ENCODE peak calls at places on chromosomes 7 and 10, in ten cellular contexts. V is fibroblast of lung; O is OCI-LY7; X is psoas muscle; H is brain microvascular endothelial cell; M is hepatocyte; K is effector memory CD4-positive, alpha-beta T cell; R is body of pancreas; G is CD8-positive, alpha-beta memory T cell; A is aorta. J is an unnamed sample. For H3K36me3, the result is how much of the 10 kb centered on the place peaks cover.

GRCh38 chr7:2872296-2872874 is 28.3 kb upstream of the GNA12 start:
- DNase-seq in A (no peak), V (no peak), O (peak), H (no peak), R (no peak), G (no peak), K (no peak), X (no peak), M (no peak), J (no peak)

GRCh38 chr7:151059362-151060112 is at the start of gene SLC4A2:
- DNase-seq in V (peak), X (peak), O (peak), M (peak), K (peak), G (peak), A (peak), R (peak), H (peak), J (no peak)

GRCh38 chr10:79941585-79942210 is 7.2 kb downstream of the SFTPD start:
- DNase-seq in V (no peak), R (no peak), O (no peak), K (no peak), H (no peak), A (no peak), G (no peak), X (no peak), M (no peak), J (no peak)

GRCh38 chr7:149823191-149823630 is 15.0 kb upstream of the ZNF862 start:
- DNase-seq in O (no peak), M (no peak), X (peak), A (peak), R (no peak), K (no peak), V (no peak), G (no peak), H (no peak), J (no peak)

GRCh38 chr10:62790571-62790970 is 13.9 kb upstream of the ADO start:
- DNase-seq in M (no peak), R (no peak), K (no peak), H (no peak), X (no peak), O (no peak), G (no peak), A (no peak), V (no peak), J (no peak)

GRCh38 chr7:92056276-92056675 is 78.0 kb downstream of the CYP51A1 start:
- DNase-seq in G (no peak), A (no peak), K (no peak), V (no peak), M (peak), O (no peak), R (no peak), X (no peak), H (no peak), J (no peak)

GRCh38 chr10:130108934-130109604 is 1.6 kb downstream of the C10orf143 start:
- DNase-seq in H (no peak), X (no peak), A (no peak), G (no peak), O (peak), V (no peak), M (no peak), R (no peak), K (no peak), J (no peak)

GRCh38 chr10:127877701-127878100 is 15.0 kb downstream of the CLRN3 start:
- DNase-seq in X (no peak), M (no peak), O (no peak), A (no peak), H (no peak), V (no peak), K (no peak), G (no peak), R (no peak), J (no peak)

GRCh38 chr10:132514841-132515521 is 22.6 kb upstream of the INPP5A start:
- DNase-seq in A (peak), O (no peak), X (no peak), R (peak), K (no peak), H (no peak), V (no peak), G (no peak), M (no peak), J (no peak)

GRCh38 chr10:49761201-49761788 is 828 bp downstream of the OGDHL start:
- DNase-seq in H (no peak), R (no peak), O (no peak), V (no peak), X (no peak), K (no peak), A (no peak), G (no peak), M (no peak), J (no peak)

GRCh38 chr10:52056296-52056695 is 257.8 kb upstream of the DKK1 start:
- DNase-seq in A (no peak), H (no peak), M (no peak), K (no peak), X (no peak), G (no peak), O (no peak), V (no peak), R (no peak), J (no peak)

GRCh38 chr10:81874878-81875679 is at the start of gene NRG3:
- DNase-seq in G (no peak), K (no peak), X (no peak), M (no peak), V (no peak), A (no peak), R (no peak), O (no peak), H (no peak), J (no peak)

GRCh38 chr7:3174515-3175318 is 126.3 kb upstream of the SDK1 start:
- DNase-seq in M (no peak), X (no peak), H (no peak), V (no peak), R (no peak), O (no peak), K (no peak), G (no peak), A (peak), J (no peak)

GRCh38 chr7:148045521-148045920 is 545.0 kb upstream of the C7orf33 start:
- DNase-seq in X (no peak), O (no peak), K (no peak), G (no peak), A (no peak), M (no peak), H (no peak), R (peak), V (no peak), J (no peak)

GRCh38 chr10:118900617-118901016 is 128.9 kb upstream of the NANOS1 start:
- DNase-seq in G (no peak), H (no peak), V (no peak), X (no peak), K (no peak), A (no peak), R (no peak), M (no peak), O (no peak), J (no peak)

GRCh38 chr10:102009801-102010425 is 46.1 kb downstream of the ARMH3 start:
- DNase-seq in K (no peak), M (peak), G (peak), V (peak), A (no peak), R (peak), O (peak), H (peak), X (no peak), J (peak)

GRCh38 chr7:12747687-12748306 is 60.4 kb downstream of the ARL4A start:
- DNase-seq in H (no peak), V (no peak), M (no peak), R (no peak), A (no peak), O (no peak), K (no peak), X (no peak), G (no peak), J (no peak)

GRCh38 chr7:14191686-14192098 is 202.2 kb upstream of the ETV1 start:
- DNase-seq in M (no peak), V (peak), O (no peak), G (no peak), X (no peak), A (no peak), R (no peak), K (no peak), H (peak), J (no peak)

GRCh38 chr7:116772926-116773749 is 89.2 kb upstream of the CAPZA2 start:
- DNase-seq in H (no peak), R (no peak), O (no peak), M (no peak), G (no peak), X (no peak), A (no peak), V (no peak), K (no peak), J (no peak)

GRCh38 chr7:116776610-116777289 is 85.6 kb upstream of the CAPZA2 start:
- DNase-seq in R (peak), V (peak), H (peak), K (no peak), G (no peak), X (no peak), O (no peak), A (no peak), M (peak), J (peak)

GRCh38 chr7:116779222-116779621 is 83.2 kb upstream of the CAPZA2 start:
- DNase-seq in A (no peak), M (no peak), R (no peak), G (no peak), X (no peak), O (no peak), K (no peak), H (no peak), V (no peak), J (no peak)

GRCh38 chr7:116777613-116778380 is 84.6 kb upstream of the CAPZA2 start:
- DNase-seq in R (no peak), H (no peak), M (no peak), O (no peak), A (no peak), K (no peak), X (no peak), G (no peak), V (peak), J (no peak)

GRCh38 chr7:116776046-116776445 is 86.3 kb upstream of the CAPZA2 start:
- DNase-seq in R (no peak), H (no peak), A (no peak), X (no peak), M (no peak), G (no peak), O (no peak), K (no peak), V (no peak), J (no peak)
- H3K36me3 ChIP-seq in R (under half), H (under half), A (under half), X (half or more), M (under half), G (under half), O (under half), K (under half), V (under half), J (under half)

GRCh38 chr7:102072636-102073209 is 213.9 kb upstream of the SH2B2 start:
- DNase-seq in V (no peak), X (no peak), R (no peak), O (no peak), K (no peak), A (peak), H (no peak), M (no peak), G (no peak), J (no peak)
- H3K36me3 ChIP-seq in V (under half), X (under half), R (under half), O (half or more), K (under half), A (under half), H (under half), M (under half), G (under half), J (under half)

GRCh38 chr10:70827358-70827757 is 11.6 kb downstream of the SGPL1 start:
- DNase-seq in R (no peak), G (no peak), V (no peak), M (no peak), A (no peak), H (no peak), K (no peak), O (no peak), X (no peak), J (no peak)
- H3K36me3 ChIP-seq in R (under half), G (under half), V (under half), M (under half), A (under half), H (under half), K (under half), O (under half), X (under half), J (under half)

DNA sequence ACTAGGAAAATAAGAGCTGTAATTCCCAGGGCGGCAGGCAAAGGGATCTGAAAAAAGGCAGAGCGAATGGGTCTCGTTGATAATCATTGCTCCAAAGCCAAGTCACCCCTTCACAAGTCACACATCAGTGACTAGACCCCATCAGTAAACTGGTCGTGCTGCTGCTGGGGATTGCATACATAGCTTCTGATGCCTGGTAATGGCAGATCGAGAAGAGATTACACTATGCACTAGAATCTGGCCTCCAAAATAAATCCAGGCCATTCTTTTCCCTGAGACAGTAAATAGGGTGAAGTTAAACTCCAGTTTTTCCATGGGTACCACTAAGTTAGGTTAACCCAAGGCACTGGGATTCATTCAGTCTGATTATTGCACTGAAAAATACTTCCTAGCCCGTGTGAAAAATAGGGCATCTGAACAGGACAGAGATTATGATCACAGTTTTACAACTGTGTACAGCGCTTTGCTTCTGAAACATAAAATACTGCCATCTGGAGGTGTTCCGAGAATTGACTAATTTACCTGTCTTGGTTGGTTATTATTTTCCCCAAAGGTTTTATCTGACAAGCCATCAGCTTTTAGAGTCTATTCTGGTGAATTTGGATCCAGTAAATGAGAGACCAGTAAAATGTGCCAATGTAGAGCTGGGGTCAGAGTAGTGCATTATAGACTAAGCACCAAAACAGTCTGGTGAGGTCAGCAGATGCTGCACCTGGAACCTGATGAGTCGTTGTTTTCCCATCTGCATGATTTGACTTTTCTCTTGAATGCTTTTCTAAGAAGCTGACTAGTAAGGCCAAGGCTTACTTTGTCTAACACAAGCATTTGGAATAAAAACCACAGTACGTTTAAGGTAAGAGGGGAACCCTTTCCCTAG is 82.9 kb upstream of the AFAP1L2 start:
- DNase-seq in V (peak), X (no peak), R (no peak), H (no peak), A (no peak), O (no peak), K (no peak), M (no peak), G (no peak), J (peak)
- H3K36me3 ChIP-seq in V (under half), X (under half), R (under half), H (under half), A (under half), O (half or more), K (under half), M (under half), G (under half), J (under half)

GRCh38 chr7:31096198-31096881 is 44.2 kb downstream of the ADCYAP1R1 start:
- DNase-seq in G (no peak), A (peak), M (no peak), O (no peak), R (no peak), H (no peak), X (no peak), V (no peak), K (no peak), J (no peak)
- H3K36me3 ChIP-seq in G (under half), A (under half), M (under half), O (under half), R (under half), H (under half), X (under half), V (under half), K (under half), J (under half)

GRCh38 chr7:73688288-73688687 is 4.9 kb downstream of the BUD23 start:
- DNase-seq in A (no peak), K (no peak), O (no peak), V (no peak), R (no peak), G (no peak), M (no peak), H (no peak), X (no peak), J (no peak)
- H3K36me3 ChIP-seq in A (under half), K (under half), O (half or more), V (under half), R (under half), G (under half), M (under half), H (under half), X (half or more), J (under half)

GRCh38 chr7:99004781-99005500 is 126.6 kb downstream of the TRRAP start:
- DNase-seq in O (no peak), M (no peak), V (no peak), A (no peak), G (no peak), R (no peak), K (no peak), H (no peak), X (no peak), J (no peak)
- H3K36me3 ChIP-seq in O (half or more), M (under half), V (under half), A (under half), G (under half), R (under half), K (half or more), H (under half), X (half or more), J (under half)

J was measured in kidney epithelial cell.